ENCODE peak calls at places on chromosomes 16 and 17, in four cellular contexts. H, O, S and M are unnamed samples.

GRCh38 chr17:80394629-80395216 is 20.2 kb upstream of the ENDOV start:
- DNase-seq in H (no peak), S (no peak), O (no peak), M (no peak)

GRCh38 chr17:77204531-77204930 is 63.8 kb downstream of the SEC14L1 start:
- DNase-seq in S (no peak), H (no peak), O (no peak), M (no peak)

GRCh38 chr16:66130296-66130910 is 236.1 kb upstream of the CDH5 start:
- DNase-seq in S (no peak), H (no peak), O (peak), M (no peak)

GRCh38 chr16:10736926-10737625 is 6.6 kb upstream of the NUBP1 start:
- DNase-seq in H (peak), O (peak), S (peak), M (peak)

GRCh38 chr17:56765449-56765848 is 68.3 kb downstream of the C17orf67 start:
- DNase-seq in O (no peak), S (no peak), H (no peak), M (no peak)

GRCh38 chr17:82257473-82257872 is 16.0 kb downstream of the CSNK1D start:
- DNase-seq in O (peak), S (peak), H (no peak), M (no peak)

GRCh38 chr17:13113821-13114525 is 96.1 kb upstream of the ELAC2 start:
- DNase-seq in O (no peak), H (no peak), S (no peak), M (no peak)

GRCh38 chr16:86507173-86508027 is 2.9 kb upstream of the FOXF1 start:
- DNase-seq in S (no peak), O (peak), H (no peak), M (no peak)

GRCh38 chr16:3101841-3102470 is 2.9 kb upstream of the ZSCAN10 start:
- DNase-seq in S (no peak), H (no peak), O (no peak), M (no peak)

GRCh38 chr16:74186589-74186988 is 110.0 kb upstream of the PSMD7 start:
- DNase-seq in H (no peak), S (no peak), O (no peak), M (no peak)